ENCODE peak calls at places on chromosomes 11 and 22, in nine cellular contexts. M, E, W, D, O, G, I, V and R are unnamed samples. For H3K27me3, the result is how much of the 10 kb centered on the place peaks cover.

GRCh38 chr22:30733081-30733680 is 38.5 kb downstream of the OSBP2 start:
- DNase-seq in M (no peak), E (peak), W (no peak), D (no peak), O (no peak), G (no peak), I (no peak), V (peak), R (no peak)

GRCh38 chr11:9206496-9206895 is 58.7 kb downstream of the DENND5A start:
- DNase-seq in M (no peak), E (no peak), W (no peak), D (no peak), O (no peak), G (no peak), I (no peak), V (no peak), R (no peak)

GRCh38 chr11:114161486-114162250 is 102.2 kb downstream of the ZBTB16 start:
- DNase-seq in M (no peak), E (no peak), W (no peak), D (no peak), O (no peak), G (peak), I (no peak), V (peak), R (no peak)

GRCh38 chr11:115682101-115682500 is 177.9 kb upstream of the CADM1 start:
- DNase-seq in M (no peak), E (no peak), W (no peak), D (no peak), O (no peak), G (no peak), I (no peak), V (no peak), R (no peak)

GRCh38 chr11:117016747-117017146 is 81.5 kb downstream of the SIK3 start:
- DNase-seq in M (no peak), E (no peak), W (no peak), D (no peak), O (no peak), G (no peak), I (no peak), V (no peak), R (no peak)

GRCh38 chr11:94023856-94024255 is 2.7 kb downstream of the HEPHL1 start:
- DNase-seq in M (no peak), E (no peak), W (no peak), D (no peak), O (no peak), G (no peak), I (no peak), V (no peak), R (no peak)

GRCh38 chr11:120817131-120817530 is 206.8 kb upstream of the TBCEL start:
- DNase-seq in M (no peak), E (no peak), W (no peak), D (peak), O (no peak), G (peak), I (no peak), V (no peak), R (no peak)

GRCh38 chr11:10561043-10561818 is 7.2 kb downstream of the LYVE1 start:
- DNase-seq in M (no peak), E (peak), W (no peak), D (no peak), O (no peak), G (no peak), I (no peak), V (no peak), R (no peak)

GRCh38 chr11:121795206-121795605 is 320.8 kb downstream of the BLID start:
- DNase-seq in M (no peak), E (no peak), W (no peak), D (no peak), O (no peak), G (no peak), I (no peak), V (no peak), R (no peak)

GRCh38 chr11:11587122-11587521 is 34.7 kb downstream of the GALNT18 start:
- DNase-seq in M (no peak), E (no peak), W (no peak), D (peak), O (no peak), G (no peak), I (no peak), V (no peak), R (no peak)

GRCh38 chr22:41964106-41964494 is 5.1 kb upstream of the SEPTIN3 start:
- DNase-seq in M (no peak), E (no peak), W (no peak), D (no peak), O (no peak), G (no peak), I (no peak), V (no peak), R (no peak)
- H3K27ac ChIP-seq in M (no peak), E (no peak), W (no peak), D (no peak), O (no peak), G (no peak), I (no peak), V (no peak), R (no peak)

GRCh38 chr11:75561426-75562047 is 516 bp upstream of the SERPINH1 start:
- DNase-seq in M (no peak), E (no peak), W (no peak), D (no peak), O (no peak), G (no peak), I (no peak), V (no peak), R (no peak)

GRCh38 chr11:75562048-75562835 is at the start of gene SERPINH1:
- DNase-seq in M (no peak), E (peak), W (peak), D (peak), O (peak), G (peak), I (no peak), V (peak), R (no peak)

GRCh38 chr11:75563501-75563977 is 1.5 kb downstream of the SERPINH1 start:
- DNase-seq in M (no peak), E (no peak), W (no peak), D (no peak), O (no peak), G (no peak), I (no peak), V (no peak), R (no peak)

GRCh38 chr11:75563978-75564552 is 2.0 kb downstream of the SERPINH1 start:
- DNase-seq in M (peak), E (no peak), W (peak), D (peak), O (no peak), G (peak), I (no peak), V (peak), R (no peak)

GRCh38 chr11:75562836-75563484 is 907 bp downstream of the SERPINH1 start:
- DNase-seq in M (no peak), E (peak), W (peak), D (peak), O (no peak), G (peak), I (no peak), V (peak), R (no peak)
- H3K4me3 ChIP-seq in M (peak), E (peak), W (peak), D (peak), O (peak), G (peak), I (peak), V (peak), R (peak)

DNA sequence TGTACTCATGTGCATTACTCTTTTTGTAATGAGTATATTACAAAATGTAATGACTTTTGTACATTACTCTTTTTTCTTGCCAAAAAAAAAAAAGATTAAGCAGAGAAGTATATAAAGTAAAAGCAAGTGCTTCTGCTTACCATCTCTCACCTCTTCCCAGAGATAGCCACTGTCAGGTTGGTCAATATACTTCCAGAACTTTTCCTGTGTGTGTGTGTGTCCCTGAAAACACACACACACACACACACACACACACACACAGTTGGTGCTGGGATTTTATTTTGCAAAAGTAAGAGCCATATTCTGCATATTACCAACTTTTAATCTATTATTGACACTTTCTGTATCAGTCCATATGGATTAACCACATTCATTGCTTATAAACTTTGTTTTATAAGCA is 2.5 kb downstream of the IGLL5 start:
- DNase-seq in M (no peak), E (no peak), W (no peak), D (no peak), O (no peak), G (no peak), I (no peak), V (no peak), R (no peak)
- H3K27me3 ChIP-seq in M (under half), E (under half), W (half or more), D (under half), O (under half), G (under half), I (under half), V (under half), R (under half)

DNA sequence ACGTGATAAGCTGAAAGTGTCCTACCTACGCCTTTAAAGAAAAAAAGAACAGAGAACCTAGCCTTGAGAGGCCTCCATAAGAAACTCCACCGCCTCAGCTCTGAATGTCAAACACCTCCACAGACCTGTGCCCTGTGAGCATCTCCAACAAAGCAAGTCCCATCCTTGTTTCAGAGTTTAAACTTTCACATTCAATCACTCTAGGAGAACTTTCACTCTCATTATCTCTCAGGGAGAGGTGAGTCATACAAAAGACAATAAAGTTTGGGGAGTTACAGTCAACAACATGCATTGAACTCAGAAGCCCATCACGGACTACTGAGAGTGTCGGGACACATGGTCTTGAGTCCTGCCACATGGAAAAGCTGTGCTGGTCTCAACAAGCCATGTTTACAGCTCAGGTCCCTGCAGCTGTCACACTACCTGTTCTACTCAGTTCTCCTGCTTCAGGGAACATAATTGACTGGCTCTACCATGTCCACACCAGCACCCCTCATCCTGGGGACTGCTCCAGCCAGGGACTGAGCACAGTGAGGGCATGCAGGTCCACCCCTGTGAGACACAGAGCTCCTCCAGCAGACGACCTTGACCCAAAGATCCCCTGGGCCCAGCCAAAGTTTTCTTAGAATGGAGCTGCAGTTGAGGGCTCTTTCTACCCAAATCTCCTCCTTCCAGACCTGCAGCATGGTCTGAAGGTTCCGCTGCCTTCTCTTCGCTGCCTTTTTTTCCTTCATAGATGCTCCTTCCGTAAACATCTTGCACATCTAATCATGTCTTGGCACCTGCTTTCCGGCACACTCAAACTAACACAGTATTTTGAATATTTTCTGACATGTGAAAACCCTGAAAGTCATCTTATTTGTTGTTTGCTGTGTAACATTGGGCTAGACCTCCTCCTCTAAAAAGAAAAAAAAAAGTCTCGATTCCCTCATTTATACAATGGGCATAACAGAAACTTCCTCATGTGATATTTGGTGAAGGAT is 114.9 kb downstream of the ETS1 start:
- DNase-seq in M (no peak), E (peak), W (no peak), D (no peak), O (no peak), G (no peak), I (no peak), V (no peak), R (no peak)
- H3K27ac ChIP-seq in M (no peak), E (peak), W (no peak), D (peak), O (peak), G (peak), I (no peak), V (no peak), R (no peak)

GRCh38 chr11:67029146-67029545 is 6.2 kb downstream of the SYT12 start:
- DNase-seq in M (no peak), E (no peak), W (no peak), D (no peak), O (no peak), G (no peak), I (no peak), V (no peak), R (no peak)
- H3K4me3 ChIP-seq in M (no peak), E (no peak), W (no peak), D (no peak), O (no peak), G (no peak), I (no peak), V (no peak), R (no peak)

DNA sequence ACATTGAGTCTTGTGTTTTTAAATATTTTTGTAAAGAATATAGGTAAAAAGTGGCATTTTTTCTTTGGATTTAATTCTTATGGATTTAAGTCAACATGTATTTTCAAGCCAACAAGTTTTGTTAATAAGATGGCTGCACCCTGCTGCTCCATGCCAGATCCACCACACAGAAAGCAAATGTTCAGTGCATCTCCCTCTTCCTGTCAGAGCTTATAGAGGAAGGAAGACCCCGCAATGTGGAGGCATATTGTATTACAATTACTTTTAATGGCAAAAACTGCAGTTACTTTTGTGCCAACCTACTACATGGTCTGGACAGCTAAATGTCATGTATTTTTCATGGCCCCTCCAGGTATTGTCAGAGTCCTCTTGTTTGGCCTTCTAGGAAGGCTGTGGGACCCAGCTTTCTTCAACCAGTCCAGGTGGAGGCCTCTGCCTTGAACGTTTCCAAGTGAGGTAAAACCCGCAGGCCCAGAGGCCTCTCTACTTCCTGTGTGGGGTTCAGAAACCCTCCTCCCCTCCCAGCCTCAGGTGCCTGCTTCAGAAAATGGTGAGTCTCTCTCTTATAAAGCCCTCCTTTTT is at the start of gene CD3E:
- DNase-seq in M (no peak), E (no peak), W (no peak), D (no peak), O (no peak), G (no peak), I (no peak), V (no peak), R (no peak)
- H3K27me3 ChIP-seq in M (under half), E (under half), W (under half), D (under half), O (under half), G (under half), I (under half), V (under half), R (under half)

GRCh38 chr11:59617876-59618275 is 2.3 kb upstream of the OSBP start:
- DNase-seq in M (no peak), E (no peak), W (no peak), D (no peak), O (no peak), G (no peak), I (no peak), V (no peak), R (no peak)
- H3K27ac ChIP-seq in M (no peak), E (no peak), W (no peak), D (no peak), O (no peak), G (no peak), I (no peak), V (no peak), R (no peak)

DNA sequence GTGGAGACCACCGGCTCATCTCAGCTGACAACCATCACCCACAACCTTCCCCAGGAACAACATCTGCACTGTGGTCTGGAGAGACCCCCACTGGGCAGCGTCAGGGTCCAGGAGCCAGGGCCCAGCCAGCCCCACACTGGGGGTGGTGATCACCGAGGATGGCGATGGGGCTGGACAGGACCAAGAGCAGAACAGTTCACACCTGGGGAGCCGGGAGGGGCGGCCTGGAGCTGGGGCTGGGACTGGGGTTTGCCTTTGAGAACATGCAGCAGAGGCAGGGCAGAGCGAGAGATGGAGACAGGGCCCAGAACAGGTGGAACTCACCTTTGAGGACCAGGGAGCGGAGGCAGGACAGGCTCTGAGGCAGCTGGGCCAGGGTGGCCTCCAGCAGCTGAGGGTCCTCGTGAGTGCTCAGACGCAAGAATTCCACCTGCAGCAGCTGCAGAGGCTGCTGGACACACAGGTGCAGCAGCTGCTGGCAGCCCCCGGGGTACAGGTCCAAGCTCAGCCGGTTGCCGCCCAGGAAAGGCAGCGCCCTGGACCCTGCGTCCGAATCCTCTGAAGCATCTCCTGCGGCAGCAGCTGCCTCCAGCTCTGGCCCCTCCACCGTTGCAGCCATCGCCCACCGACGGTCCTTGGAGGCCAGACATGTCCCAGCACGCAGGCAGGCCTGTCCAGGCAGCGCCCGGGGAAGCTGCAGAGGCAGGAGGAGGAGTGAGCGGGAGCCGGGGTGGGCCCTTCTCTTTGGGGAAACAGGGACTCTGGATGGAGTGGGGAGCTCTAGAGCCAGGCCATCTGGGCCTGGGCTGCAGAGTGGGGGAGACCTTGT is 1.0 kb downstream of the PIDD1 start:
- DNase-seq in M (no peak), E (no peak), W (no peak), D (no peak), O (no peak), G (peak), I (no peak), V (no peak), R (no peak)
- H3K4me3 ChIP-seq in M (peak), E (peak), W (peak), D (peak), O (peak), G (peak), I (peak), V (peak), R (peak)

GRCh38 chr11:16612801-16613400 is 125.5 kb upstream of the C11orf58 start:
- DNase-seq in M (no peak), E (no peak), W (peak), D (peak), O (no peak), G (no peak), I (no peak), V (peak), R (no peak)

GRCh38 chr11:16610738-16611388 is 127.6 kb upstream of the C11orf58 start:
- DNase-seq in M (no peak), E (no peak), W (peak), D (no peak), O (no peak), G (no peak), I (no peak), V (peak), R (no peak)

GRCh38 chr11:16613401-16614381 is 124.8 kb upstream of the C11orf58 start:
- DNase-seq in M (no peak), E (peak), W (peak), D (peak), O (peak), G (peak), I (peak), V (peak), R (no peak)

GRCh38 chr11:16611395-16612233 is 126.8 kb upstream of the C11orf58 start:
- DNase-seq in M (no peak), E (no peak), W (peak), D (no peak), O (no peak), G (no peak), I (no peak), V (no peak), R (no peak)

DNA sequence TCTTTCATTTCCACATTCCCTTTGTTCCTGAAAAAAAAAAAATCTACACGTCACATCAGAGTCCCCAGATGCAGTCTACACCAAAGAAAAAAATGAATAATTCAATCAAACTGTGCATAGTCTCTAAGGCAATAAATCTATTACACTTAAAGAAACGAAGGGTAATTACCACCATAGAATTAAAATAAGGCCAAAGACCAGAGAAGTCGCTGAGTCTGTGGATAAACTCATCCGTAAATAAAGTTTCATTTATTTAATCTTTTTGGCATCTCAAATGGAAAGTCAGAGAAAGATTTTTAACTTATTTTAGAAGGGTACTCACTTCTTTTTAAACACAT is 126.2 kb upstream of the C11orf58 start:
- DNase-seq in M (no peak), E (no peak), W (no peak), D (no peak), O (no peak), G (no peak), I (no peak), V (no peak), R (no peak)
- H3K27me3 ChIP-seq in M (under half), E (half or more), W (half or more), D (under half), O (half or more), G (under half), I (half or more), V (under half), R (half or more)

GRCh38 chr11:607971-608659 is 7.6 kb downstream of the IRF7 start:
- DNase-seq in M (no peak), E (no peak), W (no peak), D (no peak), O (no peak), G (no peak), I (no peak), V (no peak), R (no peak)
- H3K27ac ChIP-seq in M (no peak), E (no peak), W (no peak), D (peak), O (no peak), G (no peak), I (no peak), V (no peak), R (no peak)